ENCODE peak calls at places on chromosome 10, in nine cellular contexts. One of them, this sample, is unnamed.

GRCh38 chr10:34031410-34031809 is 696.9 kb upstream of the NRP1 start:
- DNase-seq in T-cell: no peak
- DNase-seq in cerebellum: peak; percentile 63
- DNase-seq in GM12892: no peak
- DNase-seq in Panc1: no peak
- DNase-seq in breast epithelium: peak; percentile 44
- DNase-seq in HT-29: no peak
- DNase-seq in stimulated activated CD4-positive, alpha-beta T cell treated with anti-CD3 and anti-CD28 coated beads, TNF-alpha, amount 100 ng/mL, for 1 hour: no peak
- DNase-seq in A549: no peak
- DNase-seq in this sample: peak; percentile 39

GRCh38 chr10:14500172-14500765 is 169.5 kb upstream of the FRMD4A start:
- DNase-seq in T-cell: no peak
- DNase-seq in cerebellum: no peak
- DNase-seq in GM12892: no peak
- DNase-seq in Panc1: no peak
- DNase-seq in breast epithelium: no peak
- DNase-seq in HT-29: no peak
- DNase-seq in stimulated activated CD4-positive, alpha-beta T cell treated with anti-CD3 and anti-CD28 coated beads, TNF-alpha, amount 100 ng/mL, for 1 hour: no peak
- DNase-seq in A549: peak; percentile 11
- DNase-seq in this sample: no peak

GRCh38 chr10:95133997-95134396 is 60.0 kb upstream of the ACSM6 start:
- DNase-seq in T-cell: no peak
- DNase-seq in cerebellum: no peak
- DNase-seq in GM12892: no peak
- DNase-seq in Panc1: no peak
- DNase-seq in breast epithelium: no peak
- DNase-seq in HT-29: no peak
- DNase-seq in stimulated activated CD4-positive, alpha-beta T cell treated with anti-CD3 and anti-CD28 coated beads, TNF-alpha, amount 100 ng/mL, for 1 hour: no peak
- DNase-seq in A549: no peak
- DNase-seq in this sample: no peak

GRCh38 chr10:88253622-88254021 is 329.5 kb downstream of the RNLS start:
- DNase-seq in T-cell: no peak
- DNase-seq in cerebellum: no peak
- DNase-seq in GM12892: no peak
- DNase-seq in Panc1: no peak
- DNase-seq in breast epithelium: no peak
- DNase-seq in HT-29: no peak
- DNase-seq in stimulated activated CD4-positive, alpha-beta T cell treated with anti-CD3 and anti-CD28 coated beads, TNF-alpha, amount 100 ng/mL, for 1 hour: no peak
- DNase-seq in A549: no peak
- DNase-seq in this sample: no peak

GRCh38 chr10:115129752-115130151 is 36.6 kb downstream of the ATRNL1 start:
- DNase-seq in T-cell: no peak
- DNase-seq in cerebellum: peak; percentile 10
- DNase-seq in GM12892: no peak
- DNase-seq in Panc1: peak; percentile 20
- DNase-seq in breast epithelium: no peak
- DNase-seq in HT-29: peak; percentile 55
- DNase-seq in stimulated activated CD4-positive, alpha-beta T cell treated with anti-CD3 and anti-CD28 coated beads, TNF-alpha, amount 100 ng/mL, for 1 hour: no peak
- DNase-seq in A549: peak; percentile 23
- DNase-seq in this sample: peak; percentile 51

GRCh38 chr10:116098411-116099019 is 174.5 kb downstream of the GFRA1 start:
- DNase-seq in T-cell: no peak
- DNase-seq in cerebellum: no peak
- DNase-seq in GM12892: no peak
- DNase-seq in Panc1: no peak
- DNase-seq in breast epithelium: no peak
- DNase-seq in HT-29: no peak
- DNase-seq in stimulated activated CD4-positive, alpha-beta T cell treated with anti-CD3 and anti-CD28 coated beads, TNF-alpha, amount 100 ng/mL, for 1 hour: no peak
- DNase-seq in A549: no peak
- DNase-seq in this sample: no peak

GRCh38 chr10:72272689-72273409 is 875 bp upstream of the DDIT4 start:
- DNase-seq in T-cell: peak; percentile 20
- DNase-seq in cerebellum: peak; percentile 88
- DNase-seq in GM12892: peak; percentile 67
- DNase-seq in Panc1: no peak
- DNase-seq in breast epithelium: peak; percentile 90
- DNase-seq in HT-29: peak; percentile 88
- DNase-seq in stimulated activated CD4-positive, alpha-beta T cell treated with anti-CD3 and anti-CD28 coated beads, TNF-alpha, amount 100 ng/mL, for 1 hour: no peak
- DNase-seq in A549: peak; percentile 95
- DNase-seq in this sample: peak; percentile 98

GRCh38 chr10:59607971-59608370 is 101.7 kb downstream of the SLC16A9 start:
- DNase-seq in T-cell: no peak
- DNase-seq in cerebellum: no peak
- DNase-seq in GM12892: no peak
- DNase-seq in Panc1: no peak
- DNase-seq in breast epithelium: no peak
- DNase-seq in HT-29: no peak
- DNase-seq in stimulated activated CD4-positive, alpha-beta T cell treated with anti-CD3 and anti-CD28 coated beads, TNF-alpha, amount 100 ng/mL, for 1 hour: no peak
- DNase-seq in A549: no peak
- DNase-seq in this sample: no peak

GRCh38 chr10:33174674-33175073 is 159.8 kb downstream of the NRP1 start:
- DNase-seq in T-cell: no peak
- DNase-seq in cerebellum: no peak
- DNase-seq in GM12892: no peak
- DNase-seq in Panc1: no peak
- DNase-seq in breast epithelium: no peak
- DNase-seq in HT-29: no peak
- DNase-seq in stimulated activated CD4-positive, alpha-beta T cell treated with anti-CD3 and anti-CD28 coated beads, TNF-alpha, amount 100 ng/mL, for 1 hour: no peak
- DNase-seq in A549: no peak
- DNase-seq in this sample: no peak

GRCh38 chr10:84328303-84329093 is at the start of gene CCSER2:
- DNase-seq in T-cell: peak; percentile 87
- DNase-seq in cerebellum: peak; percentile 99
- DNase-seq in GM12892: peak; percentile 92
- DNase-seq in Panc1: peak; percentile 56
- DNase-seq in breast epithelium: peak; percentile 95
- DNase-seq in HT-29: peak; percentile 92
- DNase-seq in stimulated activated CD4-positive, alpha-beta T cell treated with anti-CD3 and anti-CD28 coated beads, TNF-alpha, amount 100 ng/mL, for 1 hour: peak; percentile 84
- DNase-seq in A549: peak; percentile 95
- DNase-seq in this sample: peak; percentile 95

GRCh38 chr10:101272229-101272868 is 43.1 kb upstream of the LBX1 start:
- DNase-seq in T-cell: peak; percentile 54
- DNase-seq in cerebellum: peak; percentile 80
- DNase-seq in GM12892: peak; percentile 76
- DNase-seq in Panc1: peak; percentile 57
- DNase-seq in breast epithelium: no peak
- DNase-seq in HT-29: peak; percentile 77
- DNase-seq in stimulated activated CD4-positive, alpha-beta T cell treated with anti-CD3 and anti-CD28 coated beads, TNF-alpha, amount 100 ng/mL, for 1 hour: peak; percentile 13
- DNase-seq in A549: peak; percentile 68
- DNase-seq in this sample: peak; percentile 40

GRCh38 chr10:3516626-3517255 is 268.3 kb downstream of the KLF6 start:
- DNase-seq in T-cell: no peak
- DNase-seq in cerebellum: no peak
- DNase-seq in GM12892: no peak
- DNase-seq in Panc1: no peak
- DNase-seq in breast epithelium: no peak
- DNase-seq in HT-29: no peak
- DNase-seq in stimulated activated CD4-positive, alpha-beta T cell treated with anti-CD3 and anti-CD28 coated beads, TNF-alpha, amount 100 ng/mL, for 1 hour: no peak
- DNase-seq in A549: no peak
- DNase-seq in this sample: peak; percentile 74

GRCh38 chr10:132209130-132209529 is 22.4 kb downstream of the DPYSL4 start:
- DNase-seq in T-cell: no peak
- DNase-seq in cerebellum: no peak
- DNase-seq in GM12892: no peak
- DNase-seq in Panc1: no peak
- DNase-seq in breast epithelium: no peak
- DNase-seq in HT-29: no peak
- DNase-seq in stimulated activated CD4-positive, alpha-beta T cell treated with anti-CD3 and anti-CD28 coated beads, TNF-alpha, amount 100 ng/mL, for 1 hour: no peak
- DNase-seq in A549: no peak
- DNase-seq in this sample: no peak

GRCh38 chr10:125720002-125720382 is 483 bp downstream of the EDRF1 start:
- DNase-seq in T-cell: no peak
- DNase-seq in cerebellum: no peak
- DNase-seq in GM12892: no peak
- DNase-seq in Panc1: no peak
- DNase-seq in breast epithelium: no peak
- DNase-seq in HT-29: no peak
- DNase-seq in stimulated activated CD4-positive, alpha-beta T cell treated with anti-CD3 and anti-CD28 coated beads, TNF-alpha, amount 100 ng/mL, for 1 hour: no peak
- DNase-seq in A549: no peak
- DNase-seq in this sample: peak; percentile 3

GRCh38 chr10:124152781-124153600 is 59.6 kb upstream of the CHST15 start:
- DNase-seq in T-cell: peak; percentile 8
- DNase-seq in cerebellum: no peak
- DNase-seq in GM12892: peak; percentile 57
- DNase-seq in Panc1: peak; percentile 87
- DNase-seq in breast epithelium: peak; percentile 72
- DNase-seq in HT-29: peak; percentile 94
- DNase-seq in stimulated activated CD4-positive, alpha-beta T cell treated with anti-CD3 and anti-CD28 coated beads, TNF-alpha, amount 100 ng/mL, for 1 hour: no peak
- DNase-seq in A549: peak; percentile 89
- DNase-seq in this sample: peak; percentile 92

GRCh38 chr10:62384057-62384446 is 9.9 kb downstream of the ZNF365 start:
- DNase-seq in T-cell: peak; percentile 48
- DNase-seq in cerebellum: no peak
- DNase-seq in GM12892: no peak
- DNase-seq in Panc1: peak; percentile 92
- DNase-seq in breast epithelium: no peak
- DNase-seq in HT-29: peak; percentile 77
- DNase-seq in stimulated activated CD4-positive, alpha-beta T cell treated with anti-CD3 and anti-CD28 coated beads, TNF-alpha, amount 100 ng/mL, for 1 hour: no peak
- DNase-seq in A549: peak; percentile 10
- DNase-seq in this sample: peak; percentile 84

GRCh38 chr10:117662790-117663540 is 120.4 kb downstream of the EMX2 start:
- DNase-seq in T-cell: no peak
- DNase-seq in cerebellum: no peak
- DNase-seq in GM12892: no peak
- DNase-seq in Panc1: no peak
- DNase-seq in breast epithelium: no peak
- DNase-seq in HT-29: no peak
- DNase-seq in stimulated activated CD4-positive, alpha-beta T cell treated with anti-CD3 and anti-CD28 coated beads, TNF-alpha, amount 100 ng/mL, for 1 hour: no peak
- DNase-seq in A549: no peak
- DNase-seq in this sample: no peak

GRCh38 chr10:6399241-6399701 is 180.8 kb downstream of the PRKCQ start:
- DNase-seq in T-cell: no peak
- DNase-seq in cerebellum: no peak
- DNase-seq in GM12892: no peak
- DNase-seq in Panc1: no peak
- DNase-seq in breast epithelium: no peak
- DNase-seq in HT-29: no peak
- DNase-seq in stimulated activated CD4-positive, alpha-beta T cell treated with anti-CD3 and anti-CD28 coated beads, TNF-alpha, amount 100 ng/mL, for 1 hour: no peak
- DNase-seq in A549: peak; percentile 82
- DNase-seq in this sample: peak; percentile 28

GRCh38 chr10:97096327-97097153 is 89.2 kb downstream of the SLIT1 start:
- DNase-seq in T-cell: peak; percentile 4
- DNase-seq in cerebellum: no peak
- DNase-seq in GM12892: no peak
- DNase-seq in Panc1: no peak
- DNase-seq in breast epithelium: no peak
- DNase-seq in HT-29: no peak
- DNase-seq in stimulated activated CD4-positive, alpha-beta T cell treated with anti-CD3 and anti-CD28 coated beads, TNF-alpha, amount 100 ng/mL, for 1 hour: no peak
- DNase-seq in A549: no peak
- DNase-seq in this sample: no peak

GRCh38 chr10:130018253-130018652 is 54.2 kb upstream of the EBF3 start:
- DNase-seq in T-cell: no peak
- DNase-seq in cerebellum: no peak
- DNase-seq in GM12892: no peak
- DNase-seq in Panc1: no peak
- DNase-seq in breast epithelium: no peak
- DNase-seq in HT-29: peak; percentile 4
- DNase-seq in stimulated activated CD4-positive, alpha-beta T cell treated with anti-CD3 and anti-CD28 coated beads, TNF-alpha, amount 100 ng/mL, for 1 hour: no peak
- DNase-seq in A549: peak; percentile 12
- DNase-seq in this sample: peak; percentile 24

GRCh38 chr10:24305551-24306506 is 96.9 kb downstream of the KIAA1217 start:
- DNase-seq in T-cell: no peak
- DNase-seq in cerebellum: no peak
- DNase-seq in GM12892: no peak
- DNase-seq in Panc1: no peak
- DNase-seq in breast epithelium: no peak
- DNase-seq in HT-29: no peak
- DNase-seq in stimulated activated CD4-positive, alpha-beta T cell treated with anti-CD3 and anti-CD28 coated beads, TNF-alpha, amount 100 ng/mL, for 1 hour: no peak
- DNase-seq in A549: no peak
- DNase-seq in this sample: peak; percentile 83

This sample was measured in astrocyte of the spinal cord.